ENCODE peak calls at places on chromosome 18, in ten cellular contexts. One of them, this sample, is unnamed.

GRCh38 chr18:49591271-49591670 is 29.4 kb downstream of the LIPG start:
- DNase-seq in erythroblast: no peak
- DNase-seq in heart left ventricle: no peak
- DNase-seq in A549: no peak
- DNase-seq in breast epithelium: no peak
- DNase-seq in stomach: no peak
- DNase-seq in uterus: no peak
- DNase-seq in lower leg skin: no peak
- DNase-seq in Peyer's patch: no peak
- DNase-seq in IMR-90: no peak
- DNase-seq in this sample: no peak

GRCh38 chr18:49013961-49014604 is 63.3 kb upstream of the SMAD7 start:
- DNase-seq in erythroblast: no peak
- DNase-seq in Peyer's patch: peak
- DNase-seq in stomach: peak
- DNase-seq in IMR-90: no peak
- DNase-seq in uterus: peak
- DNase-seq in breast epithelium: no peak
- DNase-seq in lower leg skin: peak
- DNase-seq in heart left ventricle: peak
- DNase-seq in A549: no peak
- DNase-seq in this sample: no peak

GRCh38 chr18:73461780-73462059 is 593.9 kb upstream of the NETO1 start:
- DNase-seq in heart left ventricle: no peak
- DNase-seq in Peyer's patch: no peak
- DNase-seq in uterus: no peak
- DNase-seq in erythroblast: no peak
- DNase-seq in lower leg skin: no peak
- DNase-seq in IMR-90: peak
- DNase-seq in A549: no peak
- DNase-seq in stomach: no peak
- DNase-seq in breast epithelium: no peak
- DNase-seq in this sample: no peak

GRCh38 chr18:59220164-59220783 is 316 bp downstream of the GRP start:
- DNase-seq in breast epithelium: no peak
- DNase-seq in heart left ventricle: no peak
- DNase-seq in uterus: no peak
- DNase-seq in IMR-90: no peak
- DNase-seq in A549: no peak
- DNase-seq in Peyer's patch: no peak
- DNase-seq in stomach: no peak
- DNase-seq in lower leg skin: no peak
- DNase-seq in erythroblast: no peak
- DNase-seq in this sample: no peak

GRCh38 chr18:31624892-31625640 is 33.4 kb downstream of the TTR start:
- DNase-seq in stomach: no peak
- DNase-seq in breast epithelium: no peak
- DNase-seq in Peyer's patch: no peak
- DNase-seq in heart left ventricle: no peak
- DNase-seq in erythroblast: no peak
- DNase-seq in lower leg skin: no peak
- DNase-seq in uterus: no peak
- DNase-seq in A549: no peak
- DNase-seq in IMR-90: no peak
- DNase-seq in this sample: no peak

GRCh38 chr18:35811896-35812295 is 160.6 kb upstream of the RMP24 start:
- DNase-seq in IMR-90: no peak
- DNase-seq in uterus: no peak
- DNase-seq in A549: no peak
- DNase-seq in lower leg skin: no peak
- DNase-seq in Peyer's patch: no peak
- DNase-seq in heart left ventricle: no peak
- DNase-seq in erythroblast: no peak
- DNase-seq in stomach: no peak
- DNase-seq in breast epithelium: no peak
- DNase-seq in this sample: no peak

GRCh38 chr18:48475635-48476549 is 62.9 kb upstream of the CTIF start:
- DNase-seq in lower leg skin: peak
- DNase-seq in Peyer's patch: no peak
- DNase-seq in IMR-90: peak
- DNase-seq in heart left ventricle: peak
- DNase-seq in erythroblast: peak
- DNase-seq in A549: peak
- DNase-seq in stomach: peak
- DNase-seq in breast epithelium: no peak
- DNase-seq in uterus: peak
- DNase-seq in this sample: peak

GRCh38 chr18:73739098-73739497 is 408.5 kb downstream of the FBXO15 start:
- DNase-seq in A549: no peak
- DNase-seq in breast epithelium: no peak
- DNase-seq in erythroblast: no peak
- DNase-seq in uterus: no peak
- DNase-seq in IMR-90: no peak
- DNase-seq in Peyer's patch: no peak
- DNase-seq in heart left ventricle: no peak
- DNase-seq in stomach: no peak
- DNase-seq in lower leg skin: no peak
- DNase-seq in this sample: no peak

GRCh38 chr18:39724652-39725051 is 2159.1 kb upstream of the CELF4 start:
- DNase-seq in lower leg skin: no peak
- DNase-seq in A549: no peak
- DNase-seq in erythroblast: no peak
- DNase-seq in stomach: no peak
- DNase-seq in breast epithelium: no peak
- DNase-seq in heart left ventricle: no peak
- DNase-seq in IMR-90: peak
- DNase-seq in uterus: no peak
- DNase-seq in Peyer's patch: no peak
- DNase-seq in this sample: no peak

GRCh38 chr18:28439870-28440269 is 262.9 kb upstream of the CDH2 start:
- DNase-seq in Peyer's patch: no peak
- DNase-seq in erythroblast: no peak
- DNase-seq in heart left ventricle: no peak
- DNase-seq in IMR-90: no peak
- DNase-seq in uterus: no peak
- DNase-seq in A549: no peak
- DNase-seq in lower leg skin: no peak
- DNase-seq in breast epithelium: no peak
- DNase-seq in stomach: no peak
- DNase-seq in this sample: no peak
- TF ChIP-seq POLR2A in Peyer's patch: no peak
- TF ChIP-seq POLR2A in erythroblast: no peak
- TF ChIP-seq POLR2A in heart left ventricle: no peak
- TF ChIP-seq POLR2A in IMR-90: no peak
- TF ChIP-seq POLR2A in uterus: no peak
- TF ChIP-seq POLR2A in A549: no peak
- TF ChIP-seq POLR2A in lower leg skin: no peak
- TF ChIP-seq POLR2A in breast epithelium: no peak
- TF ChIP-seq POLR2A in stomach: no peak
- TF ChIP-seq POLR2A in this sample: no peak

DNA sequence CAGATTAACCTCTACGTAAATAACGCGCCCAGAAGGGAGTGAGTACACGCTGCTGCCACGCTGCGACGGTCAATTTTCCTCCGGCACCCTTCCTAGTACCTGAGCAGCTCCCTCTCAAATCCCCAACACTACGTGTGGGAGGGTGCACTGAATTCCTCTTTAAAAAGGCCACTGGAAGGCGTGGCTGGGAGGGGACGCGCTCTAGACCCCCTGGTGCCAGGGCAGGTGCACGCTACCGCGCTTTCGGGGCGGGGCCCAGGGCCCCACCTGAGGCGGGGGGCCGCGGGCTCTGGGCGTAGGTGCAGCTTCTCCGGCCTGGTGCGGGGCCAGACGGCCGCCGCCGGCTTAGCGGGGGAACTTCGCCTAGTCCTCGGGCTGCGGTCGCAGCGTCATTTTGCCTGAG is 668 bp upstream of the ANKRD12 start:
- DNase-seq in breast epithelium: peak
- DNase-seq in lower leg skin: no peak
- DNase-seq in IMR-90: peak
- DNase-seq in uterus: no peak
- DNase-seq in stomach: no peak
- DNase-seq in A549: peak
- DNase-seq in heart left ventricle: no peak
- DNase-seq in Peyer's patch: no peak
- DNase-seq in erythroblast: peak
- DNase-seq in this sample: peak
- TF ChIP-seq POLR2A in breast epithelium: no peak
- TF ChIP-seq POLR2A in lower leg skin: no peak
- TF ChIP-seq POLR2A in IMR-90: no peak
- TF ChIP-seq POLR2A in uterus: no peak
- TF ChIP-seq POLR2A in stomach: no peak
- TF ChIP-seq POLR2A in A549: no peak
- TF ChIP-seq POLR2A in heart left ventricle: no peak
- TF ChIP-seq POLR2A in Peyer's patch: no peak
- TF ChIP-seq POLR2A in erythroblast: no peak
- TF ChIP-seq POLR2A in this sample: no peak

GRCh38 chr18:75070625-75071483 is 138.1 kb downstream of the PTGR3 start:
- DNase-seq in lower leg skin: peak
- DNase-seq in heart left ventricle: peak
- DNase-seq in A549: peak
- DNase-seq in stomach: peak
- DNase-seq in Peyer's patch: peak
- DNase-seq in uterus: no peak
- DNase-seq in erythroblast: peak
- DNase-seq in breast epithelium: no peak
- DNase-seq in IMR-90: peak
- DNase-seq in this sample: peak
- TF ChIP-seq POLR2A in lower leg skin: no peak
- TF ChIP-seq POLR2A in heart left ventricle: peak
- TF ChIP-seq POLR2A in A549: no peak
- TF ChIP-seq POLR2A in stomach: no peak
- TF ChIP-seq POLR2A in Peyer's patch: no peak
- TF ChIP-seq POLR2A in uterus: no peak
- TF ChIP-seq POLR2A in erythroblast: no peak
- TF ChIP-seq POLR2A in breast epithelium: no peak
- TF ChIP-seq POLR2A in IMR-90: no peak
- TF ChIP-seq POLR2A in this sample: no peak

DNA sequence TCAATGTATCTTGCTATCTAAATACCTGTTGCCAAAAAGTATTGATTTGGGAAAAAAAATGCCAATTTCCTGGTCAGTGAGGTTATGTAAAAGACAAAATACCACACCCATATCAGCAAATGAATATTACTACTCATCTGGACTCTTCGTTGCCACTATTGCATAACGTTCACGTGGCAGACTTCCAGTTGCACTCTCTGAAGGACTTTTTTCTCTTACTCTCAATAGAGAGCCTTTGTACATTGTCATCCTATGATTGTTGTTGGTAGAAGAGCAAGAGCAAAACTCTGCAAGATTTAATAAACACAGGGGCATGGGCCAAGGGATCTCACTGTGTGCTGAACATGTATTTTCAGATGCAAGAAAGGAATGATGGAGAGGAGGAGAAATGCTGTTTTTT is 689.8 kb downstream of the MBD2 start:
- DNase-seq in erythroblast: no peak
- DNase-seq in IMR-90: no peak
- DNase-seq in lower leg skin: peak
- DNase-seq in breast epithelium: no peak
- DNase-seq in uterus: no peak
- DNase-seq in Peyer's patch: no peak
- DNase-seq in heart left ventricle: peak
- DNase-seq in stomach: no peak
- DNase-seq in A549: no peak
- DNase-seq in this sample: no peak
- TF ChIP-seq POLR2A in erythroblast: no peak
- TF ChIP-seq POLR2A in IMR-90: no peak
- TF ChIP-seq POLR2A in lower leg skin: no peak
- TF ChIP-seq POLR2A in breast epithelium: no peak
- TF ChIP-seq POLR2A in uterus: no peak
- TF ChIP-seq POLR2A in Peyer's patch: no peak
- TF ChIP-seq POLR2A in heart left ventricle: no peak
- TF ChIP-seq POLR2A in stomach: no peak
- TF ChIP-seq POLR2A in A549: no peak
- TF ChIP-seq POLR2A in this sample: no peak

GRCh38 chr18:23135679-23136325 is 517 bp downstream of the CABLES1 start:
- DNase-seq in stomach: peak
- DNase-seq in erythroblast: peak
- DNase-seq in A549: no peak
- DNase-seq in Peyer's patch: peak
- DNase-seq in IMR-90: no peak
- DNase-seq in uterus: peak
- DNase-seq in breast epithelium: peak
- DNase-seq in heart left ventricle: peak
- DNase-seq in lower leg skin: no peak
- DNase-seq in this sample: peak
- TF ChIP-seq POLR2A in stomach: no peak
- TF ChIP-seq POLR2A in erythroblast: no peak
- TF ChIP-seq POLR2A in A549: peak
- TF ChIP-seq POLR2A in Peyer's patch: peak
- TF ChIP-seq POLR2A in IMR-90: no peak
- TF ChIP-seq POLR2A in uterus: no peak
- TF ChIP-seq POLR2A in breast epithelium: no peak
- TF ChIP-seq POLR2A in heart left ventricle: no peak
- TF ChIP-seq POLR2A in lower leg skin: no peak
- TF ChIP-seq POLR2A in this sample: no peak

GRCh38 chr18:13726228-13726971 is at the start of the genes FAM210A and RNMT:
- DNase-seq in breast epithelium: peak
- DNase-seq in IMR-90: peak
- DNase-seq in stomach: peak
- DNase-seq in A549: peak
- DNase-seq in lower leg skin: peak
- DNase-seq in uterus: peak
- DNase-seq in Peyer's patch: peak
- DNase-seq in erythroblast: peak
- DNase-seq in heart left ventricle: peak
- DNase-seq in this sample: peak
- TF ChIP-seq POLR2A in breast epithelium: peak
- TF ChIP-seq POLR2A in IMR-90: peak
- TF ChIP-seq POLR2A in stomach: no peak
- TF ChIP-seq POLR2A in A549: peak
- TF ChIP-seq POLR2A in lower leg skin: no peak
- TF ChIP-seq POLR2A in uterus: peak
- TF ChIP-seq POLR2A in Peyer's patch: peak
- TF ChIP-seq POLR2A in erythroblast: peak
- TF ChIP-seq POLR2A in heart left ventricle: peak
- TF ChIP-seq POLR2A in this sample: peak

DNA sequence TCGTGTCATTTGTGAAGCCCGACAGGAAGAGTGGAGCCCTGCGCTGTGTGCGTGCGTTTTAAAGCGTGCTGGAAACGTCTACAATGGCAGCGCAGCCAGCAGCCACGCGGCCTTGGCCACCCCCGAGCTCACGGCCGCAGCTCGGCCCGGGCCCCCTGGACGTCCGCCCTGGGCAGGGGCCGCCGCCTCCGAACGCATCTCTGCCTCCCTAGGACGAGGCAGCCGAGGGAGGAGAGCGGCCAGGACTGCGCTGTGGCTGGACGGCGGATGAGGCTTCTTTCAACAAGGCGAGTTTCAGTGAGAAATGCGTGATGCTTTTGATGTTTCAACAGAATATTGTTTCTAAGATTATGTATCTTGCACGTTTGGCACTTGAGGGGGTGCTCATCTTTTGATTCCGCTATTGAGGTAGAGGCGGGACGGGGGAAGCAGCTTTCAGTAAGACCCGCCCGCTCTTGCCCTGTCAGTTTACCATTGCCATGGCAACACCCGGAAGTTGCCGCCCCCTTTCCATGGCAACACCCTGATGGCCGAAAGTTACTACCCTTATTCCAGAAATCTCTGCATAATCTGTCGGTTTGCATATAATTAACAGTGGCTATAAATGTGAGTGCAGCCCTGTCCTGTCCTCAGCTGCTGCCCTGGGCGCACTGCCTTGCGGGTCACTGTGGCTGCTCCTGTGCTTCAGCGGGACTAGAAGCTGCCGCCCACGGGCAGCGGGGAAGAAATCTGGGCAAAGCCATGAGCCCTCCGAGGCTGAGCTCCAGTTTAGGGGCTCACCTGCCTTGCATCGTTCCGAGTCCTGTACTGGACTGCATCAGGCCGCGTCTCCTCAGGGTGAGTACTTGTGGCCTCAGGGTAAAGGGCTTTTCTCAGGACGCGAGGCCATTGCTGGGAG is 38.6 kb downstream of the ADNP2 start:
- DNase-seq in stomach: peak
- DNase-seq in A549: peak
- DNase-seq in IMR-90: peak
- DNase-seq in erythroblast: peak
- DNase-seq in Peyer's patch: peak
- DNase-seq in uterus: peak
- DNase-seq in lower leg skin: peak
- DNase-seq in heart left ventricle: peak
- DNase-seq in breast epithelium: peak
- DNase-seq in this sample: peak
- TF ChIP-seq POLR2A in stomach: no peak
- TF ChIP-seq POLR2A in A549: peak
- TF ChIP-seq POLR2A in IMR-90: no peak
- TF ChIP-seq POLR2A in erythroblast: no peak
- TF ChIP-seq POLR2A in Peyer's patch: no peak
- TF ChIP-seq POLR2A in uterus: no peak
- TF ChIP-seq POLR2A in lower leg skin: no peak
- TF ChIP-seq POLR2A in heart left ventricle: no peak
- TF ChIP-seq POLR2A in breast epithelium: no peak
- TF ChIP-seq POLR2A in this sample: peak

This sample was measured in body of pancreas.